ENCODE peak calls at places on chromosomes 6 and 20, in five cellular contexts. P is sigmoid colon; K is effector CD8-positive, alpha-beta T cell; M is astrocyte of the spinal cord; N is activated CD8-positive, alpha-beta memory T cell treated with anti-CD3 and anti-CD28 coated beads, Interleukin-2, amount 50 U/mL, for 48 hours. V is an unnamed sample.

GRCh38 chr20:24634855-24635254 is 165.4 kb downstream of the SYNDIG1 start:
- DNase-seq in N (no peak), M (peak; percentile 89), K (no peak), P (no peak), V (peak; percentile 7)

GRCh38 chr6:110201141-110201848 is 21.1 kb downstream of the CDC40 start:
- DNase-seq in K (no peak), P (no peak), N (no peak), M (no peak), V (no peak)

GRCh38 chr6:4486543-4487319 is 289.5 kb upstream of the CDYL start:
- DNase-seq in M (no peak), P (no peak), N (no peak), K (no peak), V (no peak)

GRCh38 chr6:164095056-164095455 is 680.5 kb downstream of the QKI start:
- DNase-seq in K (no peak), M (peak; percentile 32), N (no peak), P (no peak), V (no peak)

GRCh38 chr20:57918546-57918945 is 208.7 kb upstream of the PMEPA1 start:
- DNase-seq in N (no peak), K (no peak), M (no peak), P (no peak), V (no peak)

GRCh38 chr6:161578478-161578877 is 304.6 kb upstream of the AGPAT4 start:
- DNase-seq in N (no peak), K (no peak), P (no peak), M (no peak), V (no peak)

GRCh38 chr6:100433726-100434435 is 30.8 kb downstream of the SIM1 start:
- DNase-seq in K (no peak), P (no peak), M (no peak), N (no peak), V (no peak)

GRCh38 chr6:37143585-37143984 is 26.4 kb upstream of the PIM1 start:
- DNase-seq in M (no peak), P (no peak), N (no peak), K (no peak), V (no peak)

GRCh38 chr6:90896165-90896549 is 309.3 kb upstream of the MAP3K7 start:
- DNase-seq in K (no peak), M (no peak), P (no peak), N (no peak), V (no peak)

GRCh38 chr6:73519943-73520687 is 717 bp downstream of the EEF1A1 start:
- DNase-seq in M (peak; percentile 78), P (peak; percentile 89), K (peak; percentile 72), N (peak; percentile 94), V (peak; percentile 6)

GRCh38 chr6:109296305-109296915 is 85.9 kb downstream of the CD164 start:
- DNase-seq in N (no peak), K (no peak), P (no peak), M (no peak), V (no peak)

GRCh38 chr20:50292324-50293243 is 102.0 kb downstream of the CEBPB start:
- DNase-seq in K (no peak), P (peak; percentile 98), M (peak; percentile 96), N (peak; percentile 74), V (no peak)

GRCh38 chr6:148146717-148147116 is 195.9 kb upstream of the SASH1 start:
- DNase-seq in M (peak; percentile 18), P (no peak), N (peak; percentile 61), K (no peak), V (no peak)

GRCh38 chr20:17615645-17616479 is 46.0 kb downstream of the DSTN start:
- DNase-seq in M (no peak), N (no peak), K (no peak), P (peak; percentile 72), V (no peak)

GRCh38 chr6:2931970-2932748 is 29.1 kb upstream of the SERPINB9 start:
- DNase-seq in K (peak; percentile 74), P (peak; percentile 81), N (peak; percentile 89), M (peak; percentile 53), V (peak; percentile 25)

GRCh38 chr6:901696-902455 is 208.9 kb upstream of the EXOC2 start:
- DNase-seq in M (no peak), K (no peak), N (no peak), P (no peak), V (no peak)

GRCh38 chr6:145656128-145656527 is 79.2 kb downstream of the EPM2A start:
- DNase-seq in N (no peak), M (no peak), K (no peak), P (no peak), V (no peak)

GRCh38 chr20:16167423-16167822 is 405.8 kb downstream of the KIF16B start:
- DNase-seq in K (no peak), M (no peak), N (no peak), P (no peak), V (no peak)

GRCh38 chr6:113829702-113830058 is 27.5 kb upstream of the MARCKS start:
- DNase-seq in P (no peak), K (no peak), N (no peak), M (peak; percentile 81), V (no peak)

GRCh38 chr6:47159763-47160162 is 117.6 kb upstream of the ADGRF1 start:
- DNase-seq in P (no peak), N (no peak), K (no peak), M (no peak), V (no peak)

GRCh38 chr20:62557999-62558408 is 82.2 kb upstream of the GATA5 start:
- DNase-seq in M (no peak), P (no peak), N (no peak), K (no peak), V (no peak)

GRCh38 chr6:128235556-128235955 is 284.8 kb downstream of the PTPRK start:
- DNase-seq in M (no peak), N (no peak), K (no peak), P (no peak), V (no peak)

V was measured in NCI-H1694.